ENCODE peak calls at places on chromosomes 11 and 22, in five cellular contexts. B is NCI-H524 treated with DMSO at 0.1 percent for 48 hours, S is DMS79 treated with DMSO at 0.1 percent for 48 hours, D is NCI-H1417, J is iPS-NIHi11. O is an unnamed sample.

GRCh38 chr22:25014896-25015755 is 62.6 kb downstream of the KIAA1671 start:
- DNase-seq in B (no peak), S (no peak), D (no peak), J (no peak), O (no peak)

GRCh38 chr11:4809246-4809645 is 5.1 kb upstream of the OR52R1 start:
- DNase-seq in B (no peak), S (no peak), D (no peak), J (no peak), O (no peak)

GRCh38 chr22:38202437-38203089 is 769 bp downstream of the MAFF start:
- DNase-seq in B (no peak), S (no peak), D (peak), J (peak), O (no peak)

GRCh38 chr11:114123692-114124330 is 64.3 kb downstream of the ZBTB16 start:
- DNase-seq in B (no peak), S (no peak), D (peak), J (no peak), O (no peak)

GRCh38 chr11:69218946-69219720 is 63.4 kb downstream of the SMIM38 start:
- DNase-seq in B (no peak), S (no peak), D (no peak), J (no peak), O (no peak)

GRCh38 chr11:38005597-38005996 is 1407.6 kb upstream of the RAG2 start:
- DNase-seq in B (no peak), S (no peak), D (no peak), J (no peak), O (no peak)

GRCh38 chr11:97607301-97608000 is 1217.6 kb downstream of the JRKL start:
- DNase-seq in B (no peak), S (no peak), D (no peak), J (no peak), O (no peak)

GRCh38 chr22:22940961-22941605 is 53.5 kb downstream of the IGLL5 start:
- DNase-seq in B (no peak), S (no peak), D (no peak), J (no peak), O (no peak)